ENCODE peak calls at places on chromosomes 11 and 22, in seven cellular contexts. H is substantia nigra; B is DMS 273 treated with DMSO at 0.1 percent for 48 hours; X is HL-60; M is frontal cortex; U is effector CD8-positive, alpha-beta T cell; K is AG08395. O is an unnamed sample.
A peak's percentile ranks its signal among the peaks of the same experiment; 100 is the strongest.

GRCh38 chr11:70176940-70177689 is 26.0 kb upstream of the FADD start:
- DNase-seq in U (peak; percentile 21), X (peak; percentile 36), H (no peak), M (no peak), K (peak; percentile 43), B (no peak), O (peak; percentile 44)

GRCh38 chr11:68968306-68969255 is 12.2 kb downstream of the MRGPRD start:
- DNase-seq in B (no peak), K (peak; percentile 68), X (no peak), U (no peak), H (no peak), M (no peak), O (no peak)

GRCh38 chr11:115930886-115931537 is 426.8 kb upstream of the CADM1 start:
- DNase-seq in K (no peak), H (no peak), M (no peak), B (no peak), X (no peak), U (no peak), O (no peak)

GRCh38 chr11:131692961-131693360 is 322.5 kb downstream of the NTM start:
- DNase-seq in B (no peak), K (no peak), X (no peak), U (no peak), M (no peak), H (no peak), O (no peak)

GRCh38 chr11:10784229-10785145 is 24.2 kb downstream of the EIF4G2 start:
- DNase-seq in M (no peak), U (no peak), X (no peak), B (no peak), K (no peak), H (no peak), O (no peak)

GRCh38 chr11:6319001-6319878 is 1.1 kb downstream of the CAVIN3 start:
- DNase-seq in K (peak; percentile 21), M (no peak), X (no peak), U (no peak), B (no peak), H (no peak), O (no peak)

GRCh38 chr11:3042496-3043314 is 14.5 kb downstream of the CARS1 start:
- DNase-seq in X (no peak), H (no peak), B (no peak), M (no peak), K (no peak), U (no peak), O (no peak)

GRCh38 chr11:114180301-114181055 is 115.7 kb upstream of the NNMT start:
- DNase-seq in U (no peak), M (no peak), K (peak; percentile 18), H (no peak), X (no peak), B (peak; percentile 2), O (no peak)

GRCh38 chr11:64321026-64321425 is 3.1 kb downstream of the PRDX5 start:
- DNase-seq in X (no peak), B (no peak), K (no peak), H (no peak), M (no peak), U (no peak), O (no peak)

GRCh38 chr22:24420072-24420976 is 7.1 kb upstream of the ADORA2A start:
- DNase-seq in X (no peak), M (no peak), B (no peak), K (no peak), U (no peak), H (no peak), O (no peak)

GRCh38 chr11:86535773-86536172 is 136.6 kb downstream of the ME3 start:
- DNase-seq in X (no peak), M (no peak), H (no peak), K (no peak), B (no peak), U (no peak), O (no peak)

GRCh38 chr22:45105281-45105700 is 58.4 kb upstream of the NUP50 start:
- DNase-seq in H (no peak), K (peak; percentile 57), M (no peak), U (no peak), X (no peak), B (no peak), O (no peak)

GRCh38 chr11:18245396-18245795 is 3.1 kb downstream of the SAA2 start:
- DNase-seq in U (no peak), H (no peak), X (no peak), K (no peak), B (no peak), M (no peak), O (no peak)

GRCh38 chr11:2100361-2101170 is 38.6 kb downstream of the IGF2 start:
- DNase-seq in X (no peak), H (no peak), U (no peak), M (no peak), K (no peak), B (no peak), O (no peak)

GRCh38 chr22:25829808-25830777 is 88.1 kb downstream of the MYO18B start:
- DNase-seq in B (no peak), K (no peak), X (no peak), M (no peak), H (no peak), U (no peak), O (no peak)

GRCh38 chr22:36064358-36064757 is 35.7 kb upstream of the RBFOX2 start:
- DNase-seq in M (no peak), K (no peak), H (no peak), X (no peak), U (no peak), B (no peak), O (no peak)

GRCh38 chr11:66333220-66333877 is 2.9 kb downstream of the RIN1 start:
- DNase-seq in X (no peak), M (no peak), K (no peak), B (no peak), H (no peak), U (no peak), O (no peak)

GRCh38 chr11:17686185-17686980 is 33.0 kb upstream of the MYOD1 start:
- DNase-seq in M (no peak), K (peak; percentile 33), U (no peak), H (no peak), B (no peak), X (no peak), O (no peak)